ENCODE peak calls at places on chromosomes 13 and 19, in eight cellular contexts. J is foreskin fibroblast, C is choroid plexus epithelial cell, Y is left ventricle myocardium inferior, V is lower leg skin, S is dorsolateral prefrontal cortex, Q is transverse colon, X is Calu3. E is an unnamed sample.

GRCh38 chr13:28489536-28489935 is 5.4 kb downstream of the FLT1 start:
- DNase-seq in J (peak), C (peak), Y (no peak), V (no peak), S (no peak), Q (no peak), X (no peak), E (no peak)

GRCh38 chr19:24046550-24046949 is 40.4 kb upstream of the ZNF254 start:
- DNase-seq in J (no peak), C (peak), Y (no peak), V (no peak), S (no peak), Q (no peak), X (no peak), E (no peak)

GRCh38 chr13:81446441-81446840 is 1105.5 kb upstream of the SPRY2 start:
- DNase-seq in J (no peak), C (no peak), Y (no peak), V (no peak), S (no peak), Q (no peak), X (no peak), E (no peak)

GRCh38 chr19:16078759-16079707 is 2.7 kb downstream of the TPM4 start:
- DNase-seq in J (peak), C (peak), Y (peak), V (no peak), S (no peak), Q (peak), X (peak), E (peak)

GRCh38 chr13:24692541-24692940 is 12.3 kb downstream of the ATP12A start:
- DNase-seq in J (peak), C (peak), Y (no peak), V (no peak), S (no peak), Q (no peak), X (no peak), E (peak)

GRCh38 chr19:52453324-52454094 is at the start of gene ZNF578:
- DNase-seq in J (peak), C (peak), Y (peak), V (peak), S (peak), Q (peak), X (no peak), E (no peak)

GRCh38 chr19:27750697-27751391 is 1462.1 kb downstream of the UQCRFS1 start:
- DNase-seq in J (no peak), C (no peak), Y (no peak), V (peak), S (no peak), Q (no peak), X (no peak), E (no peak)

GRCh38 chr19:53868091-53868891 is 608 bp downstream of the MYADM start:
- DNase-seq in J (peak), C (peak), Y (peak), V (peak), S (peak), Q (peak), X (peak), E (peak)

GRCh38 chr13:42781362-42781761 is at the start of gene FAM216B:
- DNase-seq in J (no peak), C (peak), Y (no peak), V (no peak), S (no peak), Q (no peak), X (no peak), E (no peak)

DNA sequence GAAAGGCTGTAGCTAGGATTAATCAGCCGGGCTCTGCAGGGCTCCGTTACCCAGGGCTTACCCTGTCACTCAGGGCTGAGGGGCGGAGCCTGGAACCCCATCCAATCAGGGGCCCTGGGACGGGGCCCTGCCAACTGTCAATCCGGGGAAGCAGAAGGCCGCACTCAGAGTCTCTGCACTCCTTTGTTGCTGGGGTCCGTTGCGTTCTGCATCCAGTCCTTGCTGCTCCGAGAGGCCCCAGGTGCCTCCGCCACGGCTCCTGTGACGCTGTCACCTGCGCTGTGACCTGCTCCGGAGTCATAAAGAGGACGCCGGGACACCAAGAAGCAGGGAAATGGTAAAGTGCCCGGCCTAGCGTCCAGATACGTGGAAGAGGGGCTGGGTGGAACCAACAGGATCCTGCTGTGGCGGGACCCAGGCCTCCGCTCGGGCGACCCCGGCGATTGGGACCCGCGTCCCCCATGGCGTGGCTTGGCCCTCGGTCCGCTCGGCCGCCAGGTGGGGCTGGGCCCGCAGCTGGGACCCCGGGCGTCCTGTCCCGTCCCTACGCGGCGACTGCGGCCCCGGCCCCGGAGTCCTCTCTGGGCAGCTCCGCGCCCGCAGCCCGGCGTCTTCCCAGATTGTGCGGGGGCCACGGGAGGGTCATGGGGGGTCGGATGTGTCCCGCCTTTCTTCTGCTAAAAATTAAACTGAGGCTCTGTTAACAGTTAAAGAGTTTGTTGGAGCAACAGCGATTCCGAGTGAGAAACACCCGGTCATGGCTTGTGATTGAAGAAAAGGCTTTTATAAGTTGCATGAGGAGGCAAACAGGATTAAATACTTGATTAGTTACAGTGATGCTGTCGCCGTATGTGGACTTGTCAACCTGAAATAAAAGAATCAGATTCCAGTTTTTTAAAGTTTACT is at the start of gene ZNF491:
- DNase-seq in J (peak), C (peak), Y (peak), V (peak), S (peak), Q (peak), X (peak), E (no peak)
- TF ChIP-seq CTCF in J (peak), C (peak), Y (peak), V (no peak), S (peak), Q (peak), X (no peak), E (no peak)

GRCh38 chr19:46722421-46723022 is 5.6 kb upstream of the PRKD2 start:
- DNase-seq in J (no peak), C (no peak), Y (no peak), V (no peak), S (no peak), Q (no peak), X (no peak), E (no peak)

GRCh38 chr19:46719629-46720515 is 3.0 kb upstream of the PRKD2 start:
- DNase-seq in J (no peak), C (no peak), Y (no peak), V (no peak), S (no peak), Q (no peak), X (no peak), E (no peak)

GRCh38 chr19:46722004-46722380 is 5.1 kb upstream of the PRKD2 start:
- DNase-seq in J (no peak), C (no peak), Y (no peak), V (no peak), S (no peak), Q (no peak), X (no peak), E (no peak)

GRCh38 chr19:46720516-46721239 is 3.8 kb upstream of the PRKD2 start:
- DNase-seq in J (no peak), C (no peak), Y (no peak), V (no peak), S (no peak), Q (no peak), X (no peak), E (no peak)

GRCh38 chr19:46721269-46722003 is 4.5 kb upstream of the PRKD2 start:
- DNase-seq in J (no peak), C (no peak), Y (no peak), V (no peak), S (no peak), Q (no peak), X (no peak), E (no peak)
- TF ChIP-seq CTCF in J (no peak), C (peak), Y (no peak), V (no peak), S (no peak), Q (no peak), X (peak), E (no peak)

GRCh38 chr13:21033224-21033855 is 28.0 kb downstream of the LATS2 start:
- DNase-seq in J (peak), C (peak), Y (no peak), V (peak), S (no peak), Q (peak), X (peak), E (peak)

GRCh38 chr13:21032656-21033055 is 28.7 kb downstream of the LATS2 start:
- DNase-seq in J (no peak), C (no peak), Y (no peak), V (peak), S (no peak), Q (no peak), X (no peak), E (no peak)

GRCh38 chr13:21033866-21034601 is 27.4 kb downstream of the LATS2 start:
- DNase-seq in J (peak), C (no peak), Y (no peak), V (peak), S (no peak), Q (no peak), X (peak), E (peak)

GRCh38 chr13:21037656-21038055 is 23.7 kb downstream of the LATS2 start:
- DNase-seq in J (no peak), C (no peak), Y (no peak), V (peak), S (no peak), Q (no peak), X (no peak), E (no peak)

GRCh38 chr13:21034602-21035190 is 26.7 kb downstream of the LATS2 start:
- DNase-seq in J (no peak), C (peak), Y (peak), V (peak), S (no peak), Q (no peak), X (peak), E (no peak)
- TF ChIP-seq CTCF in J (no peak), C (peak), Y (peak), V (no peak), S (no peak), Q (no peak), X (no peak), E (no peak)

GRCh38 chr19:4690362-4690761 is 20.2 kb upstream of the MYDGF start:
- DNase-seq in J (no peak), C (no peak), Y (no peak), V (no peak), S (no peak), Q (no peak), X (no peak), E (no peak)
- TF ChIP-seq CTCF in J (peak), C (peak), Y (no peak), V (no peak), S (no peak), Q (no peak), X (no peak), E (no peak)

GRCh38 chr13:71754407-71754974 is 112.5 kb downstream of the DACH1 start:
- DNase-seq in J (no peak), C (peak), Y (no peak), V (no peak), S (no peak), Q (no peak), X (no peak), E (no peak)
- TF ChIP-seq CTCF in J (no peak), C (peak), Y (peak), V (no peak), S (no peak), Q (no peak), X (no peak), E (peak)

E was measured in MCF 10A.